ENCODE peak calls at places on chromosomes 3 and 15, in four cellular contexts. A is psoas muscle; X is HCT116; P is CD8-positive, alpha-beta T cell. M is an unnamed sample.

GRCh38 chr3:100525753-100526612 is 33.6 kb downstream of the TMEM45A start:
- DNase-seq in A (peak; percentile 35), X (peak; percentile 27), P (no peak), M (peak; percentile 55)

GRCh38 chr3:46709721-46710120 is 7.9 kb downstream of the PRSS50 start:
- DNase-seq in A (no peak), X (no peak), P (no peak), M (no peak)

GRCh38 chr3:155704771-155705559 is 39.9 kb downstream of the PLCH1 start:
- DNase-seq in A (no peak), X (no peak), P (no peak), M (no peak)

GRCh38 chr3:188646592-188646991 is 492.6 kb downstream of the LPP start:
- DNase-seq in A (no peak), X (no peak), P (no peak), M (no peak)

GRCh38 chr15:82871577-82872484 is 62.4 kb downstream of the WHAMM start:
- DNase-seq in A (no peak), X (no peak), P (no peak), M (no peak)

GRCh38 chr3:177196473-177197040 is 725 bp downstream of the TBL1XR1 start:
- DNase-seq in A (no peak), X (no peak), P (peak; percentile 30), M (no peak)

GRCh38 chr3:119033393-119034255 is 1.0 kb downstream of the IGSF11 start:
- DNase-seq in A (no peak), X (no peak), P (no peak), M (no peak)

GRCh38 chr15:40010681-40011080 is 28.3 kb downstream of the SRP14 start:
- DNase-seq in A (peak; percentile 73), X (no peak), P (no peak), M (no peak)

GRCh38 chr3:102530443-102531195 is 95.8 kb downstream of the ZPLD1 start:
- DNase-seq in A (no peak), X (no peak), P (no peak), M (no peak)

GRCh38 chr3:71225285-71225684 is 358.2 kb downstream of the FOXP1 start:
- DNase-seq in A (no peak), X (no peak), P (no peak), M (no peak)

GRCh38 chr3:40237892-40238571 is 71.5 kb upstream of the EIF1B start:
- DNase-seq in A (no peak), X (no peak), P (no peak), M (peak; percentile 36)

GRCh38 chr15:67460521-67460920 is 60.4 kb upstream of the C15orf61 start:
- DNase-seq in A (no peak), X (no peak), P (no peak), M (no peak)

GRCh38 chr3:115487972-115488371 is 135.3 kb upstream of the GAP43 start:
- DNase-seq in A (no peak), X (no peak), P (no peak), M (no peak)

GRCh38 chr3:138381950-138382715 is 33.8 kb downstream of the MRAS start:
- DNase-seq in A (peak; percentile 74), X (no peak), P (no peak), M (peak; percentile 61)

GRCh38 chr15:26967719-26968269 is 3.2 kb upstream of the GABRG3 start:
- DNase-seq in A (no peak), X (no peak), P (no peak), M (no peak)

GRCh38 chr15:68019814-68020525 is 34.1 kb upstream of the PIAS1 start:
- DNase-seq in A (no peak), X (no peak), P (no peak), M (no peak)

GRCh38 chr3:22012471-22012870 is 261.5 kb upstream of the ZNF385D start:
- DNase-seq in A (no peak), X (no peak), P (no peak), M (no peak)

GRCh38 chr15:66851226-66852063 is 149.4 kb downstream of the SMAD6 start:
- DNase-seq in A (peak; percentile 89), X (peak; percentile 59), P (peak; percentile 71), M (peak; percentile 46)

GRCh38 chr3:50418845-50419244 is 59.5 kb upstream of the TMEM115 start:
- DNase-seq in A (no peak), X (no peak), P (no peak), M (no peak)

GRCh38 chr3:72306800-72307341 is 521.9 kb upstream of the PROK2 start:
- DNase-seq in A (no peak), X (no peak), P (no peak), M (no peak)

GRCh38 chr3:149480326-149481017 is 6.0 kb downstream of the TM4SF4 start:
- DNase-seq in A (peak; percentile 79), X (peak; percentile 76), P (no peak), M (peak; percentile 74)

GRCh38 chr3:30661107-30661873 is 54.9 kb downstream of the TGFBR2 start:
- DNase-seq in A (no peak), X (no peak), P (no peak), M (no peak)

GRCh38 chr3:36907911-36908646 is 36.8 kb downstream of the TRANK1 start:
- DNase-seq in A (peak; percentile 22), X (no peak), P (peak; percentile 60), M (no peak)

GRCh38 chr3:44186712-44187111 is 55.0 kb upstream of the TOPAZ1 start:
- DNase-seq in A (no peak), X (no peak), P (no peak), M (no peak)

GRCh38 chr15:23035964-23036566 is 3.3 kb downstream of the TUBGCP5 start:
- DNase-seq in A (no peak), X (peak; percentile 54), P (no peak), M (peak; percentile 37)

GRCh38 chr15:80942746-80943565 is 46.7 kb downstream of the MESD start:
- DNase-seq in A (peak; percentile 47), X (no peak), P (no peak), M (peak; percentile 62)

GRCh38 chr15:23074684-23075083 is 35.3 kb upstream of the TUBGCP5 start:
- DNase-seq in A (no peak), X (no peak), P (no peak), M (no peak)

GRCh38 chr15:40245666-40246065 is 6.8 kb downstream of the PAK6 start:
- DNase-seq in A (no peak), X (no peak), P (no peak), M (no peak)

GRCh38 chr15:76161153-76162049 is 101.6 kb downstream of the TMEM266 start:
- DNase-seq in A (no peak), X (no peak), P (no peak), M (no peak)

GRCh38 chr3:111947179-111947727 is 31.6 kb upstream of the ABHD10 start:
- DNase-seq in A (no peak), X (no peak), P (no peak), M (no peak)

GRCh38 chr3:175598740-175599139 is 739.6 kb downstream of the NAALADL2 start:
- DNase-seq in A (no peak), X (no peak), P (no peak), M (no peak)

GRCh38 chr3:172218350-172219323 is 179.3 kb downstream of the FNDC3B start:
- DNase-seq in A (no peak), X (no peak), P (no peak), M (no peak)

GRCh38 chr3:138399766-138400165 is 34.6 kb upstream of the ESYT3 start:
- DNase-seq in A (no peak), X (no peak), P (no peak), M (no peak)

DNA sequence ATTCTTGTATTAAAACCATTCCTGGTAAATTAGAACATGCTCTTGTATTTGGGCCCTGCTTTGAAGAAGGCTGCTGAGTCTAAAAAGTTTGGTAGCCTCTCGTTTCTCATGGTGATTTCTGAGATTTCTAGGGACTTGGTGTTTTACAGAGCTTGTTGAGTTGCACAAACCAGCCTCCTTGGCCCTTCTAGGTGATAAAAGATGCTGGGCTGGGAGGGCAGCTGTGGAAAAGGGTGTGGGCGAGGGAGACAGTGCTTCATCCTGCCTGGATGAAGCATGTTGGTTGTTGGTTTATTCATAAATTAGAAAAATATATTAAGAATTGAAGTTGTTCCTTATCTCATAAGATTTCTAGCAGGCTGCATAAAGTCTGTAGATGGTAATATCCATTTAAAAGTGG is 151.7 kb downstream of the IGF1R start:
- DNase-seq in A (no peak), X (no peak), P (no peak), M (no peak)
- H3K27ac ChIP-seq in A (peak overlapping the region; percentile 64), X (peak overlapping the region; percentile 91), P (no peak overlapping the region), M (no peak overlapping the region)

GRCh38 chr3:128619146-128619890 is 31.3 kb downstream of the RPN1 start:
- DNase-seq in A (no peak), X (no peak), P (no peak), M (no peak)
- H3K4me3 ChIP-seq in A (peak overlapping the region; percentile 99), X (no peak overlapping the region), P (no peak overlapping the region), M (peak overlapping the region; percentile 82)

DNA sequence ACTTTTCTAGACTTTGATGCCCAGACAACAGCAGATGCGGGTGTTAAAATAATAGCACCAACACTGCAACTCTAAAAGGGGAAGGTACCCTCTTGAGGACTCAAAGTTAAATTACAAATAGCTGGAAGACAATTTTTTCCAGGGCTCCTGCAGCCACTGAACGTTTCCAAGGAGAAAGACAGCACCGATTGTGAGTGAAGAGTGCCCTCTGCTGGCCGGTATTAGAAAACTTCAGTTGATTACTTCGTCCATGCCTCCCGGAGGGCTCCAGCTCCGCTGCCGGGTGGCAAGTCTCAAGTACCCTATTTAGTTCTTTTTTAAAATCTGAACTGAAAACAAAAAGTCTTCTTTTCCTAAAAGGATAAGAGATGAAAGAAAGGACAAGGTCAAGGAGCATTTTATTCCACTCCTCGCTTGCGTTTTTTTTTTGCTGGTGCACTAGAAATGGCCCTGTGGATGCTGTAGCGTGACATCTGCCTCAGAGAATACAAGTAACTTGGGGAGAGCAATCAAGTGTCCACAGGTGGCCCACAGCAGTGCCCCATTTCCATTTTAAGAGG is 71.5 kb upstream of the SPATA12 start:
- DNase-seq in A (peak; percentile 60), X (peak; percentile 43), P (peak; percentile 55), M (peak; percentile 63)
- TF ChIP-seq CTCF in A (peak; percentile 87), X (peak; percentile 53), P (peak; percentile 90), M (peak; percentile 95)

DNA sequence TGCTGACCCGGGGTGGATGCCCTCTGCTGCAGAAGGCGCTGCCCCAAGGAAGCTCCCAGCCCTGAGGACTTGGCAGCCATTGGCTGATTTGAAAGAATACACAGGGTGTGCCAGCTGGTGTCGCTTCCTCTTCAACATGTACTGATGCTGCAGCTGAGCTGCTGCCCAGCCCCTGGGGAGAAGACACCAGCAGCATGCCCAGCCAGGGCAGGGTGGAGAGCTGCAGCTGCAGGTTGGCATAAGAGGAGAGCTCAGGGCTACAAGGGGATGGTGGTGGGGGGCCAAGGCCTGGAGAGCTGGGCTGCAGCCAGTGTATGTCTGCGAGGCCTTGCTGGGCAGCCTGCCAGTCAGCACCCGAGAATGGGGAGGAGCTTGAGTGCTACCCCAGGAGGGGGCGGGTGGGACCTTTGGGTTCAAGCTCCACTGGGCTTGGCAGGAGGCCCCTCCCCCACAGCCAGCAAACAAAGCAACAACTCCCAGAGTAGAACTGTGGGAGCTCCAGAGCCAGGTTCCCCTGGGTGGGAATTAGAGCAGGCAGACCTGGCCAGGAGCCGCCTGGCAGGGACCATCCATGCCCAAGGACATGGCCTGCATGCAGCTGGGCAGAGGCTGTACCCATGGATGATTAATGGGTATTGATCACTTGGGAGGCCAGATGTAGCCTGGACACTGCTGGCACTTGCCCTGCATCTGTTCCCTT is 9.2 kb upstream of the SEMA4B start:
- DNase-seq in A (peak; percentile 62), X (peak; percentile 16), P (no peak), M (peak; percentile 92)
- H3K27ac ChIP-seq in A (no peak overlapping the region), X (peak overlapping the region; percentile 56), P (no peak overlapping the region), M (peak overlapping the region; percentile 90)

GRCh38 chr3:126984391-126985142 is 1.7 kb downstream of the PLXNA1 start:
- DNase-seq in A (no peak), X (no peak), P (no peak), M (no peak)

GRCh38 chr3:126983653-126984390 is 907 bp downstream of the PLXNA1 start:
- DNase-seq in A (no peak), X (no peak), P (no peak), M (no peak)

GRCh38 chr3:126987129-126987528 is 4.2 kb downstream of the PLXNA1 start:
- DNase-seq in A (no peak), X (no peak), P (no peak), M (no peak)

GRCh38 chr3:126986001-126986400 is 3.1 kb downstream of the PLXNA1 start:
- DNase-seq in A (no peak), X (no peak), P (no peak), M (no peak)

GRCh38 chr3:126985143-126985985 is 2.4 kb downstream of the PLXNA1 start:
- DNase-seq in A (no peak), X (no peak), P (no peak), M (no peak)
- H3K4me3 ChIP-seq in A (no peak overlapping the region), X (no peak overlapping the region), P (no peak overlapping the region), M (peak overlapping the region; percentile 83)

M was measured in dorsolateral prefrontal cortex.